ENCODE peak calls at places on chromosomes 7 and 10, in five cellular contexts. W is H1, N is A549, R is GM12878, T is K562. L is an unnamed sample.

GRCh38 chr10:10914129-10914528 is 103.5 kb upstream of the CELF2 start:
- DNase-seq in W (no peak), N (no peak), R (no peak), T (no peak), L (no peak)

GRCh38 chr10:78251041-78251434 is 217.4 kb downstream of the RPS24 start:
- DNase-seq in W (no peak), N (no peak), R (no peak), T (no peak), L (no peak)

GRCh38 chr10:21421794-21422193 is 103.7 kb downstream of the SKIDA1 start:
- DNase-seq in W (no peak), N (no peak), R (no peak), T (no peak), L (no peak)

GRCh38 chr7:68484731-68485130 is 1113.5 kb upstream of the AUTS2 start:
- DNase-seq in W (no peak), N (no peak), R (no peak), T (no peak), L (no peak)

GRCh38 chr7:34471844-34472243 is 186.2 kb upstream of the NPSR1 start:
- DNase-seq in W (no peak), N (no peak), R (no peak), T (no peak), L (no peak)

GRCh38 chr7:116218051-116218645 is 7.8 kb downstream of the TES start:
- DNase-seq in W (no peak), N (no peak), R (no peak), T (peak), L (no peak)

GRCh38 chr7:95302976-95303375 is 21.4 kb downstream of the PON1 start:
- DNase-seq in W (no peak), N (no peak), R (no peak), T (no peak), L (no peak)

GRCh38 chr7:94906035-94906796 is 1.2 kb upstream of the PPP1R9A start:
- DNase-seq in W (no peak), N (no peak), R (no peak), T (no peak), L (peak)

GRCh38 chr10:44280211-44280610 is 104.7 kb downstream of the CXCL12 start:
- DNase-seq in W (no peak), N (no peak), R (no peak), T (no peak), L (no peak)

GRCh38 chr7:3887071-3887691 is 586.1 kb downstream of the SDK1 start:
- DNase-seq in W (no peak), N (no peak), R (no peak), T (no peak), L (no peak)

GRCh38 chr7:1883031-1883761 is 213.1 kb downstream of the ELFN1 start:
- DNase-seq in W (no peak), N (peak), R (no peak), T (peak), L (no peak)

GRCh38 chr10:88461426-88461825 is 121.7 kb downstream of the RNLS start:
- DNase-seq in W (no peak), N (no peak), R (no peak), T (no peak), L (no peak)

GRCh38 chr7:135189961-135190360 is 19.5 kb upstream of the CYREN start:
- DNase-seq in W (no peak), N (no peak), R (no peak), T (no peak), L (no peak)

GRCh38 chr10:2121944-2122343 is 384.6 kb upstream of the ADARB2 start:
- DNase-seq in W (no peak), N (no peak), R (no peak), T (no peak), L (no peak)

GRCh38 chr7:102412548-102412947 is 16.4 kb downstream of the PRKRIP1 start:
- DNase-seq in W (peak), N (peak), R (no peak), T (peak), L (no peak)

GRCh38 chr7:123747620-123748141 is 1.1 kb downstream of the WASL start:
- DNase-seq in W (peak), N (peak), R (no peak), T (peak), L (peak)

GRCh38 chr10:122475130-122475529 is 13.8 kb downstream of the HTRA1 start:
- DNase-seq in W (no peak), N (no peak), R (no peak), T (no peak), L (no peak)

GRCh38 chr7:77831481-77831880 is 32.9 kb downstream of the PHTF2 start:
- DNase-seq in W (no peak), N (no peak), R (no peak), T (no peak), L (no peak)

GRCh38 chr7:118183586-118184391 is at the start of gene LSM8:
- DNase-seq in W (peak), N (peak), R (peak), T (peak), L (peak)

GRCh38 chr10:71751515-71752224 is 21.6 kb downstream of the VSIR start:
- DNase-seq in W (no peak), N (no peak), R (no peak), T (no peak), L (no peak)
- TF ChIP-seq HDAC2 in W (no peak), N (no peak), R (no peak), T (no peak), L (no peak)

DNA sequence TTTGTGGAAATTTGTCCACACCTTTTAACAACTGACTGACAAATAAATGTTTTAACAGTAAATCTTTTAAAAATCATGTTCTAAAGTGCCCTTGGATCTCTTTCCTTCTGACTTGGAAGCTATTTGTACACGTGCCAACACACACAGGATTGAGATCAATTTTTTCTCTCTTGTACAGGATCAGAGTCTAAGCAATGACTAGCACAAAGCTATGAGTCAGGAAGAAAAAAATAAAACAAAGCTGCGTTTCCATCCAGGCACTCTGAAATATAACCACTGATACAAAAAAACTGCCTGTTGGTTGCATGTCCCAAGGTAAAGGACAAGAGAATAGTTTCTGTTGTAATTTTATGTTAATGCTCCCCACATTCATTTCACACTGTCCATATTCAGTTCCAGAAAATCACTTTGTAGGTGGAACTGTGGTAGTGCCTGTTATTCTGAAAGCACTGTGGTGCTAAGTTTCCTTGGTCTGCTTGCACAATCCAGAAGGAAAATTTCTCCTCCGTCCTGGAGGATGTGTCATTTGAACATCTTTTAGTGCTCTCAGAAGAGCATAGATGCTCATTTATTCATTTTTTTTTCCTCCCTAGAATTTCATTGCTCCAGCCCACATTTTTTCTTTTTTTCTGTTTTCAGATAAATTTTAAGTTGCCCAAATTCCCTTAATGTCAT is 113.4 kb downstream of the PLXDC2 start:
- DNase-seq in W (no peak), N (no peak), R (no peak), T (no peak), L (no peak)
- TF ChIP-seq HDAC2 in W (no peak), N (no peak), R (no peak), T (no peak), L (no peak)

DNA sequence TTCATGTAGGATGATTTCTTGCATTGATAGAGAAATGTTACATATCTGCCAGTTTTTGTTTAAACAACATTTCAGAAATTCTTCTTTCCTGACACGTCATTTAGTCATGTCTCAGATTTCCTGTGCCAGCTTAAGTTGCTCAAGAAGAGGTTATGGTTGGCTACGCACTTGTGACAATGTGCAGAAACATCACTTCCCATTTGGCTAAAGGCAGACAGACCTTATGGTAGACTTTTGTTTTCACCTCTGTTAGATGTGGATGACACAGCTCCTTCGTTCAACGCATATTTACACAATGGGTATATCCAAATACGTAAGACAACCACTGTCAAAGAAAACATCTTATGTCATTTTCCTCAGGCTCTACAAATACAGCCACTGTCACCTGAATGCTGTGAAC is 125.8 kb downstream of the DOCK4 start:
- DNase-seq in W (no peak), N (peak), R (peak), T (no peak), L (peak)
- TF ChIP-seq HDAC2 in W (no peak), N (no peak), R (no peak), T (no peak), L (no peak)

GRCh38 chr10:24468281-24468751 is 255.4 kb downstream of the ARHGAP21 start:
- DNase-seq in W (no peak), N (no peak), R (no peak), T (no peak), L (no peak)

GRCh38 chr10:24467605-24468004 is 256.1 kb downstream of the ARHGAP21 start:
- DNase-seq in W (no peak), N (no peak), R (no peak), T (no peak), L (no peak)

GRCh38 chr10:24465899-24466615 is 257.1 kb downstream of the KIAA1217 start:
- DNase-seq in W (no peak), N (peak), R (peak), T (no peak), L (peak)

GRCh38 chr10:24466616-24466949 is 257.1 kb downstream of the ARHGAP21 start:
- DNase-seq in W (no peak), N (no peak), R (no peak), T (no peak), L (no peak)

DNA sequence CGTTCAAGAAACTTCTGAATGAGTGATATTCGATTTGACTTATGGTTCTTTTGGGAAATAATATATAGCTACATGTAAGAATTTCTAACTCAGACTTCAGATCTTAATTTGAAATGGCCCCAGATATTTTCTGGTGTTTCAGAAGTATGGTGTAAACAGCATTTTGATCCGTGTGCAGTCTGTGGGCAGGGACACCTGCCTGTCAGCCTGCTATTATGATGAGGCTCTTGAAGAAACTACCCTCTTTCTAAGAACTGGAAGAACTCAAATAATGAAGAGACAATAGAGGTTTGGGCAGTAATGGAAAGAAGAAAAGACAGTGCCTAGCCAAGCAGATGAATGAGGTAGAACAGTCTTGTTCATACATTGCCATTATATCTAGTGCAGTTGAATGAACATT is 256.6 kb downstream of the ARHGAP21 start:
- DNase-seq in W (no peak), N (peak), R (no peak), T (no peak), L (no peak)
- TF ChIP-seq HDAC2 in W (no peak), N (no peak), R (no peak), T (no peak), L (no peak)

GRCh38 chr7:353746-354325 is 63.9 kb downstream of the FOXL3 start:
- DNase-seq in W (no peak), N (no peak), R (no peak), T (no peak), L (no peak)

GRCh38 chr7:351681-352480 is 61.9 kb downstream of the FOXL3 start:
- DNase-seq in W (no peak), N (no peak), R (no peak), T (no peak), L (no peak)

GRCh38 chr7:348480-348844 is 58.5 kb downstream of the FOXL3 start:
- DNase-seq in W (no peak), N (no peak), R (no peak), T (no peak), L (no peak)

GRCh38 chr7:348962-349755 is 59.2 kb downstream of the FOXL3 start:
- DNase-seq in W (no peak), N (no peak), R (no peak), T (no peak), L (no peak)

DNA sequence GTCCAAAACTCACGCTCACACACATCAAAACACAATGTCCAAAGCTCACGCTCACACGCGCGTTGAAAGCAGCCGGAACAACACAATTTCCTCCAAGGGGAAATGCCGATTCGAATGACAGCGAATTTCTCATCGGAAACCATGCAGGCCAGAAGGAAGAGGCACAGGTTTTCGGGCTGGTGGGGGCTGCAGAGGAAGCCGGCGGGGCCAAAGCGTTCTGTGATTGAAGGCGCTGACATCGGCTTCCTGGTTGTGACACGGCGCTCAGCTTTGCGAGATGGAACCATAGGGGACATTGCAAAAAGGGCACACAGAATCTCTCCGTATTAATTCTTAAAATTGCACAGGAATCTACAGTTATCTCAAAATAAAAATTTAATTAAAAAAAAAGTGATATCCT is 61.3 kb downstream of the FOXL3 start:
- DNase-seq in W (no peak), N (no peak), R (no peak), T (no peak), L (no peak)
- TF ChIP-seq HDAC2 in W (no peak), N (no peak), R (no peak), T (no peak), L (no peak)

GRCh38 chr7:19113001-19113349 is 4.5 kb downstream of the TWIST1 start:
- DNase-seq in W (no peak), N (no peak), R (no peak), T (no peak), L (no peak)

GRCh38 chr7:19110778-19111175 is 6.7 kb downstream of the TWIST1 start:
- DNase-seq in W (peak), N (no peak), R (no peak), T (no peak), L (no peak)

GRCh38 chr7:19110026-19110777 is 7.2 kb downstream of the TWIST1 start:
- DNase-seq in W (no peak), N (no peak), R (no peak), T (no peak), L (no peak)

GRCh38 chr7:19112290-19113000 is 5.0 kb downstream of the TWIST1 start:
- DNase-seq in W (peak), N (no peak), R (no peak), T (no peak), L (no peak)

GRCh38 chr7:19111474-19112143 is 5.8 kb downstream of the TWIST1 start:
- DNase-seq in W (no peak), N (no peak), R (no peak), T (no peak), L (no peak)
- TF ChIP-seq HDAC2 in W (no peak), N (no peak), R (no peak), T (no peak), L (no peak)

L was measured in HepG2.